ENCODE peak calls at places on chromosome 5, in five cellular contexts. D, C, Y, W and U are unnamed samples.

GRCh38 chr5:458547-459353 is 15.8 kb downstream of the EXOC3 start:
- DNase-seq in C (no peak), W (peak; percentile 71), D (peak; percentile 70), Y (peak; percentile 66), U (no peak)

GRCh38 chr5:93930098-93930497 is 188.7 kb upstream of the POU5F2 start:
- DNase-seq in C (no peak), D (no peak), W (no peak), Y (no peak), U (peak; percentile 30)

GRCh38 chr5:16791036-16791705 is 144.9 kb downstream of the MYO10 start:
- DNase-seq in D (no peak), Y (no peak), C (no peak), W (peak; percentile 2), U (peak; percentile 63)

GRCh38 chr5:133841831-133842750 is 126.3 kb downstream of the C5orf15 start:
- DNase-seq in Y (no peak), W (no peak), D (peak; percentile 38), C (no peak), U (no peak)

GRCh38 chr5:169772688-169773087 is 135.6 kb downstream of the DOCK2 start:
- DNase-seq in Y (no peak), D (no peak), W (no peak), C (no peak), U (no peak)

GRCh38 chr5:79743846-79744605 is 54.4 kb downstream of the CMYA5 start:
- DNase-seq in Y (no peak), D (no peak), W (no peak), C (no peak), U (no peak)

GRCh38 chr5:79225026-79225425 is 10.9 kb upstream of the JMY start:
- DNase-seq in Y (no peak), C (no peak), W (no peak), D (no peak), U (no peak)

GRCh38 chr5:108728566-108729305 is 19.0 kb upstream of the FER start:
- DNase-seq in Y (no peak), W (peak; percentile 58), C (no peak), D (no peak), U (no peak)

GRCh38 chr5:109682383-109682782 is 7.3 kb upstream of the MAN2A1 start:
- DNase-seq in W (no peak), D (no peak), Y (no peak), C (no peak), U (no peak)

GRCh38 chr5:143657814-143658395 is 154.1 kb upstream of the HMHB1 start:
- DNase-seq in D (no peak), W (no peak), Y (no peak), C (no peak), U (peak; percentile 66)

GRCh38 chr5:135670588-135670987 is 91.8 kb upstream of the CXCL14 start:
- DNase-seq in D (no peak), W (no peak), Y (no peak), C (no peak), U (no peak)

GRCh38 chr5:138955013-138955660 is 80.0 kb upstream of the LRRTM2 start:
- DNase-seq in C (no peak), W (peak; percentile 1), Y (no peak), D (no peak), U (peak; percentile 66)

GRCh38 chr5:96548941-96549340 is 113.2 kb upstream of the CAST start:
- DNase-seq in Y (no peak), W (no peak), D (no peak), C (no peak), U (no peak)

GRCh38 chr5:147904110-147904509 is 2.2 kb downstream of the C5orf46 start:
- DNase-seq in Y (no peak), C (no peak), W (no peak), D (no peak), U (no peak)

GRCh38 chr5:1660511-1660910 is 136.8 kb upstream of the LPCAT1 start:
- DNase-seq in Y (no peak), W (no peak), C (no peak), D (peak; percentile 67), U (no peak)

GRCh38 chr5:74543162-74543995 is 97.1 kb downstream of the ENC1 start:
- DNase-seq in W (no peak), D (no peak), C (peak; percentile 42), Y (no peak), U (no peak)

GRCh38 chr5:43421450-43422133 is 9.4 kb upstream of the CCL28 start:
- DNase-seq in Y (no peak), D (no peak), C (no peak), W (no peak), U (no peak)

GRCh38 chr5:28499764-28500290 is 1461.4 kb upstream of the CDH9 start:
- DNase-seq in D (no peak), W (no peak), Y (no peak), C (no peak), U (no peak)

GRCh38 chr5:10034008-10034407 is 215.7 kb downstream of the ATPSCKMT start:
- DNase-seq in C (no peak), D (no peak), W (no peak), Y (no peak), U (no peak)